ENCODE peak calls at places on chromosomes 16 and 17, in eight cellular contexts. G is lower leg skin; O is heart left ventricle; R is AG09319; V is activated CD4-positive, CD25-positive, alpha-beta regulatory T cell; W is GM19239; X is activated T-cell treated with anti-CD3 and anti-CD28 coated beads for 48 hours; L is fibroblast of the aortic adventitia. J is an unnamed sample.

GRCh38 chr17:29143894-29144293 is 36.3 kb downstream of the MYO18A start:
- DNase-seq in X (no peak), L (peak), R (no peak), V (no peak), O (no peak), W (no peak), G (no peak), J (no peak)

GRCh38 chr17:7685533-7686220 is 1.6 kb downstream of the TP53 start:
- DNase-seq in G (peak), O (peak), W (peak), X (peak), V (peak), R (peak), L (peak), J (peak)

GRCh38 chr16:11163761-11164261 is 92.2 kb downstream of the SOCS1 start:
- DNase-seq in O (no peak), L (no peak), R (no peak), X (no peak), G (no peak), V (no peak), W (no peak), J (no peak)

GRCh38 chr17:8151120-8151640 is 1.0 kb downstream of the PER1 start:
- DNase-seq in R (peak), W (peak), V (peak), G (peak), L (peak), X (peak), O (peak), J (peak)

GRCh38 chr16:2896480-2897010 is 13.5 kb downstream of the FLYWCH2 start:
- DNase-seq in O (no peak), X (no peak), W (no peak), R (no peak), L (no peak), V (no peak), G (no peak), J (no peak)

GRCh38 chr16:81645303-81645702 is 133.8 kb upstream of the PLCG2 start:
- DNase-seq in W (no peak), G (peak), L (peak), X (no peak), V (no peak), O (peak), R (no peak), J (no peak)

GRCh38 chr16:75111514-75112280 is 4.9 kb downstream of the LDHD start:
- DNase-seq in V (no peak), X (no peak), L (no peak), O (peak), R (no peak), G (no peak), W (no peak), J (no peak)

GRCh38 chr16:75908718-75909117 is 182.4 kb upstream of the CPHXL start:
- DNase-seq in G (no peak), V (no peak), R (no peak), O (no peak), W (no peak), L (no peak), X (no peak), J (no peak)

GRCh38 chr17:81471804-81472456 is 40.7 kb downstream of the ACTG1 start:
- DNase-seq in R (peak), V (no peak), G (peak), W (no peak), L (peak), X (peak), O (no peak), J (peak)

GRCh38 chr17:44795421-44795820 is 34.7 kb downstream of the GJC1 start:
- DNase-seq in G (peak), X (no peak), O (no peak), R (no peak), V (no peak), L (no peak), W (no peak), J (no peak)

GRCh38 chr17:4500188-4500565 is 1.5 kb downstream of the SPNS2 start:
- DNase-seq in L (no peak), X (no peak), W (no peak), V (no peak), R (no peak), O (no peak), G (no peak), J (no peak)

GRCh38 chr17:77366558-77367245 is 225.9 kb downstream of the SEC14L1 start:
- DNase-seq in X (no peak), W (peak), G (no peak), V (no peak), O (no peak), L (peak), R (no peak), J (no peak)

GRCh38 chr16:78596996-78597422 is 497.6 kb downstream of the WWOX start:
- DNase-seq in W (no peak), X (no peak), R (no peak), O (no peak), V (no peak), G (no peak), L (no peak), J (no peak)

GRCh38 chr16:51682905-51683304 is 531.8 kb upstream of the SALL1 start:
- DNase-seq in O (no peak), X (no peak), L (no peak), R (no peak), V (no peak), G (no peak), W (no peak), J (no peak)

GRCh38 chr16:55941552-55941951 is 66.4 kb upstream of the CES5A start:
- DNase-seq in L (no peak), R (no peak), O (no peak), G (no peak), V (no peak), X (no peak), W (no peak), J (no peak)

GRCh38 chr17:20930065-20930760 is 112.6 kb downstream of the USP22 start:
- DNase-seq in G (no peak), X (no peak), R (no peak), W (no peak), V (no peak), L (peak), O (no peak), J (no peak)

GRCh38 chr17:19716108-19717030 is at the start of gene SLC47A2:
- DNase-seq in R (no peak), G (peak), L (no peak), X (no peak), V (no peak), W (no peak), O (no peak), J (no peak)

GRCh38 chr16:878071-878784 is 77.7 kb upstream of the GNG13 start:
- DNase-seq in G (no peak), R (no peak), X (peak), W (no peak), V (no peak), O (no peak), L (no peak), J (no peak)

GRCh38 chr17:56810286-56810781 is 23.4 kb downstream of the C17orf67 start:
- DNase-seq in X (no peak), G (no peak), W (no peak), L (no peak), R (no peak), O (no peak), V (no peak), J (no peak)

GRCh38 chr16:81189100-81189664 is 49.3 kb upstream of the BCO1 start:
- DNase-seq in R (peak), L (peak), V (no peak), G (peak), O (peak), W (no peak), X (no peak), J (peak)

GRCh38 chr17:46160169-46160568 is 33.1 kb downstream of the KANSL1 start:
- DNase-seq in O (no peak), W (no peak), L (no peak), X (no peak), R (no peak), V (no peak), G (no peak), J (no peak)

GRCh38 chr17:44105941-44106340 is 17.5 kb downstream of the HDAC5 start:
- DNase-seq in V (no peak), L (no peak), G (no peak), O (no peak), R (no peak), W (no peak), X (no peak), J (no peak)

GRCh38 chr16:82302007-82302733 is 132.1 kb upstream of the MPHOSPH6 start:
- DNase-seq in W (no peak), G (no peak), O (peak), L (no peak), X (no peak), V (no peak), R (no peak), J (no peak)

GRCh38 chr17:16923904-16924700 is 47.8 kb downstream of the TNFRSF13B start:
- DNase-seq in O (no peak), G (peak), W (no peak), V (no peak), X (no peak), L (no peak), R (no peak), J (peak)

GRCh38 chr16:609984-610383 is 20.1 kb downstream of the RAB40C start:
- DNase-seq in R (no peak), L (no peak), G (no peak), W (no peak), V (no peak), O (no peak), X (no peak), J (no peak)

GRCh38 chr17:57006040-57006439 is 28.1 kb downstream of the SCPEP1 start:
- DNase-seq in L (no peak), W (no peak), G (no peak), X (no peak), R (no peak), V (no peak), O (no peak), J (no peak)

GRCh38 chr16:28038401-28038800 is 25.1 kb downstream of the GSG1L start:
- DNase-seq in W (no peak), G (no peak), L (no peak), R (no peak), X (no peak), O (no peak), V (no peak), J (no peak)

GRCh38 chr17:57045868-57046671 is 39.0 kb upstream of the AKAP1 start:
- DNase-seq in V (no peak), X (peak), R (no peak), L (no peak), W (peak), G (no peak), O (no peak), J (no peak)

GRCh38 chr16:88931936-88932335 is 45.1 kb downstream of the CBFA2T3 start:
- DNase-seq in O (no peak), G (no peak), V (no peak), X (no peak), R (no peak), W (no peak), L (no peak), J (no peak)